ENCODE peak calls at places on chromosomes 2 and 18, in five cellular contexts. One of them, this sample, is unnamed.

GRCh38 chr18:58785171-58785805 is 79.4 kb upstream of the ZNF532 start:
- DNase-seq in T-helper 1 cell: no peak
- DNase-seq in gastrocnemius medialis: no peak
- DNase-seq in HCEC 1CT: peak
- DNase-seq in HFFc6: peak
- DNase-seq in this sample: peak

GRCh38 chr2:166665991-166666940 is 172.2 kb upstream of the SCN7A start:
- DNase-seq in T-helper 1 cell: no peak
- DNase-seq in gastrocnemius medialis: no peak
- DNase-seq in HCEC 1CT: peak
- DNase-seq in HFFc6: peak
- DNase-seq in this sample: no peak

GRCh38 chr18:76376668-76377358 is 118.2 kb downstream of the ZNF516 start:
- DNase-seq in T-helper 1 cell: no peak
- DNase-seq in gastrocnemius medialis: no peak
- DNase-seq in HCEC 1CT: no peak
- DNase-seq in HFFc6: no peak
- DNase-seq in this sample: no peak

GRCh38 chr2:45224321-45224995 is 215.2 kb upstream of the SIX2 start:
- DNase-seq in T-helper 1 cell: no peak
- DNase-seq in gastrocnemius medialis: no peak
- DNase-seq in HCEC 1CT: no peak
- DNase-seq in HFFc6: no peak
- DNase-seq in this sample: no peak

GRCh38 chr2:68774569-68775271 is 40.1 kb downstream of the ARHGAP25 start:
- DNase-seq in T-helper 1 cell: peak
- DNase-seq in gastrocnemius medialis: no peak
- DNase-seq in HCEC 1CT: no peak
- DNase-seq in HFFc6: no peak
- DNase-seq in this sample: no peak

GRCh38 chr2:148687543-148687942 is 43.0 kb downstream of the EPC2 start:
- DNase-seq in T-helper 1 cell: no peak
- DNase-seq in gastrocnemius medialis: no peak
- DNase-seq in HCEC 1CT: no peak
- DNase-seq in HFFc6: no peak
- DNase-seq in this sample: no peak

GRCh38 chr2:183996825-183997823 is 601.2 kb upstream of the ZNF804A start:
- DNase-seq in T-helper 1 cell: no peak
- DNase-seq in gastrocnemius medialis: no peak
- DNase-seq in HCEC 1CT: no peak
- DNase-seq in HFFc6: no peak
- DNase-seq in this sample: peak

GRCh38 chr2:233468047-233468745 is 98.4 kb downstream of the USP40 start:
- DNase-seq in T-helper 1 cell: no peak
- DNase-seq in gastrocnemius medialis: no peak
- DNase-seq in HCEC 1CT: no peak
- DNase-seq in HFFc6: no peak
- DNase-seq in this sample: no peak

GRCh38 chr2:19046986-19047780 is 311.2 kb downstream of the OSR1 start:
- DNase-seq in T-helper 1 cell: no peak
- DNase-seq in gastrocnemius medialis: peak
- DNase-seq in HCEC 1CT: peak
- DNase-seq in HFFc6: no peak
- DNase-seq in this sample: peak

GRCh38 chr2:220504890-220505564 is 877.6 kb downstream of the SLC4A3 start:
- DNase-seq in T-helper 1 cell: no peak
- DNase-seq in gastrocnemius medialis: no peak
- DNase-seq in HCEC 1CT: peak
- DNase-seq in HFFc6: peak
- DNase-seq in this sample: no peak

GRCh38 chr2:105431367-105432088 is 32.7 kb upstream of the FHL2 start:
- DNase-seq in T-helper 1 cell: no peak
- DNase-seq in gastrocnemius medialis: peak
- DNase-seq in HCEC 1CT: no peak
- DNase-seq in HFFc6: no peak
- DNase-seq in this sample: no peak

This sample was measured in G401.